ENCODE peak calls at places on chromosome 20, in nine cellular contexts. One of them, this sample, is unnamed. For H3K9me3, the result is how much of the 10 kb centered on the place peaks cover.

GRCh38 chr20:8194721-8195120 is 62.7 kb downstream of the PLCB1 start:
- DNase-seq in prostate gland: no peak
- DNase-seq in right cardiac atrium: no peak
- DNase-seq in psoas muscle: no peak
- DNase-seq in heart left ventricle: no peak
- DNase-seq in CD4-positive, alpha-beta T cell: no peak
- DNase-seq in CD4-positive, CD25-positive, alpha-beta regulatory T cell: no peak
- DNase-seq in H9: no peak
- DNase-seq in tibial artery: no peak
- DNase-seq in this sample: no peak

GRCh38 chr20:8535403-8536003 is 403.4 kb downstream of the PLCB1 start:
- DNase-seq in tibial artery: no peak
- DNase-seq in right cardiac atrium: no peak
- DNase-seq in H9: no peak
- DNase-seq in CD4-positive, CD25-positive, alpha-beta regulatory T cell: no peak
- DNase-seq in CD4-positive, alpha-beta T cell: no peak
- DNase-seq in psoas muscle: no peak
- DNase-seq in prostate gland: no peak
- DNase-seq in heart left ventricle: no peak
- DNase-seq in this sample: peak

GRCh38 chr20:22533823-22534751 is 50.3 kb downstream of the FOXA2 start:
- DNase-seq in right cardiac atrium: no peak
- DNase-seq in prostate gland: no peak
- DNase-seq in tibial artery: no peak
- DNase-seq in CD4-positive, CD25-positive, alpha-beta regulatory T cell: no peak
- DNase-seq in psoas muscle: no peak
- DNase-seq in CD4-positive, alpha-beta T cell: no peak
- DNase-seq in H9: no peak
- DNase-seq in heart left ventricle: no peak
- DNase-seq in this sample: no peak

GRCh38 chr20:37786043-37786442 is 92.2 kb downstream of the CTNNBL1 start:
- DNase-seq in heart left ventricle: no peak
- DNase-seq in psoas muscle: no peak
- DNase-seq in prostate gland: no peak
- DNase-seq in tibial artery: no peak
- DNase-seq in CD4-positive, alpha-beta T cell: no peak
- DNase-seq in CD4-positive, CD25-positive, alpha-beta regulatory T cell: no peak
- DNase-seq in right cardiac atrium: peak
- DNase-seq in H9: peak
- DNase-seq in this sample: no peak

GRCh38 chr20:38109657-38110524 is 55.2 kb downstream of the TGM2 start:
- DNase-seq in prostate gland: peak
- DNase-seq in tibial artery: peak
- DNase-seq in heart left ventricle: peak
- DNase-seq in psoas muscle: peak
- DNase-seq in right cardiac atrium: peak
- DNase-seq in CD4-positive, CD25-positive, alpha-beta regulatory T cell: no peak
- DNase-seq in H9: no peak
- DNase-seq in CD4-positive, alpha-beta T cell: no peak
- DNase-seq in this sample: no peak

GRCh38 chr20:58051367-58051766 is 177.1 kb downstream of the ANKRD60 start:
- DNase-seq in CD4-positive, alpha-beta T cell: no peak
- DNase-seq in tibial artery: no peak
- DNase-seq in H9: no peak
- DNase-seq in right cardiac atrium: no peak
- DNase-seq in heart left ventricle: no peak
- DNase-seq in prostate gland: no peak
- DNase-seq in psoas muscle: no peak
- DNase-seq in CD4-positive, CD25-positive, alpha-beta regulatory T cell: no peak
- DNase-seq in this sample: no peak

GRCh38 chr20:25044660-25045342 is 13.1 kb downstream of the ACSS1 start:
- DNase-seq in right cardiac atrium: peak
- DNase-seq in psoas muscle: peak
- DNase-seq in prostate gland: no peak
- DNase-seq in H9: no peak
- DNase-seq in heart left ventricle: peak
- DNase-seq in CD4-positive, alpha-beta T cell: no peak
- DNase-seq in CD4-positive, CD25-positive, alpha-beta regulatory T cell: no peak
- DNase-seq in tibial artery: peak
- DNase-seq in this sample: no peak

GRCh38 chr20:14860410-14860814 is 523.0 kb upstream of the FLRT3 start:
- DNase-seq in psoas muscle: no peak
- DNase-seq in tibial artery: no peak
- DNase-seq in CD4-positive, alpha-beta T cell: no peak
- DNase-seq in CD4-positive, CD25-positive, alpha-beta regulatory T cell: no peak
- DNase-seq in prostate gland: no peak
- DNase-seq in H9: peak
- DNase-seq in right cardiac atrium: no peak
- DNase-seq in heart left ventricle: no peak
- DNase-seq in this sample: no peak

GRCh38 chr20:33261465-33261864 is 21.5 kb upstream of the BPIFB1 start:
- DNase-seq in CD4-positive, alpha-beta T cell: no peak
- DNase-seq in prostate gland: no peak
- DNase-seq in H9: no peak
- DNase-seq in tibial artery: peak
- DNase-seq in heart left ventricle: no peak
- DNase-seq in CD4-positive, CD25-positive, alpha-beta regulatory T cell: no peak
- DNase-seq in right cardiac atrium: no peak
- DNase-seq in psoas muscle: no peak
- DNase-seq in this sample: no peak

GRCh38 chr20:63951398-63952209 is 4.6 kb downstream of the UCKL1 start:
- DNase-seq in H9: no peak
- DNase-seq in CD4-positive, CD25-positive, alpha-beta regulatory T cell: no peak
- DNase-seq in tibial artery: no peak
- DNase-seq in CD4-positive, alpha-beta T cell: no peak
- DNase-seq in heart left ventricle: no peak
- DNase-seq in psoas muscle: no peak
- DNase-seq in prostate gland: peak
- DNase-seq in right cardiac atrium: peak
- DNase-seq in this sample: no peak

GRCh38 chr20:33830371-33830770 is 19.2 kb downstream of the CHMP4B start:
- DNase-seq in tibial artery: no peak
- DNase-seq in psoas muscle: no peak
- DNase-seq in H9: no peak
- DNase-seq in CD4-positive, alpha-beta T cell: no peak
- DNase-seq in prostate gland: no peak
- DNase-seq in CD4-positive, CD25-positive, alpha-beta regulatory T cell: no peak
- DNase-seq in right cardiac atrium: no peak
- DNase-seq in heart left ventricle: no peak
- DNase-seq in this sample: no peak

GRCh38 chr20:23673209-23673608 is 15.6 kb downstream of the CST4 start:
- DNase-seq in prostate gland: no peak
- DNase-seq in CD4-positive, CD25-positive, alpha-beta regulatory T cell: no peak
- DNase-seq in right cardiac atrium: no peak
- DNase-seq in tibial artery: no peak
- DNase-seq in psoas muscle: no peak
- DNase-seq in CD4-positive, alpha-beta T cell: no peak
- DNase-seq in H9: no peak
- DNase-seq in heart left ventricle: no peak
- DNase-seq in this sample: no peak

GRCh38 chr20:10578607-10579006 is 95.2 kb downstream of the JAG1 start:
- DNase-seq in tibial artery: no peak
- DNase-seq in prostate gland: no peak
- DNase-seq in psoas muscle: no peak
- DNase-seq in right cardiac atrium: no peak
- DNase-seq in CD4-positive, alpha-beta T cell: no peak
- DNase-seq in heart left ventricle: no peak
- DNase-seq in CD4-positive, CD25-positive, alpha-beta regulatory T cell: no peak
- DNase-seq in H9: no peak
- DNase-seq in this sample: no peak

GRCh38 chr20:58432190-58432954 is 43.3 kb downstream of the VAPB start:
- DNase-seq in tibial artery: no peak
- DNase-seq in psoas muscle: no peak
- DNase-seq in right cardiac atrium: no peak
- DNase-seq in CD4-positive, alpha-beta T cell: no peak
- DNase-seq in heart left ventricle: no peak
- DNase-seq in CD4-positive, CD25-positive, alpha-beta regulatory T cell: no peak
- DNase-seq in H9: no peak
- DNase-seq in prostate gland: no peak
- DNase-seq in this sample: no peak

GRCh38 chr20:63978319-63979220 is 872 bp downstream of the SAMD10 start:
- DNase-seq in psoas muscle: peak
- DNase-seq in CD4-positive, alpha-beta T cell: peak
- DNase-seq in prostate gland: peak
- DNase-seq in tibial artery: peak
- DNase-seq in H9: peak
- DNase-seq in right cardiac atrium: peak
- DNase-seq in heart left ventricle: peak
- DNase-seq in CD4-positive, CD25-positive, alpha-beta regulatory T cell: peak
- DNase-seq in this sample: peak

DNA sequence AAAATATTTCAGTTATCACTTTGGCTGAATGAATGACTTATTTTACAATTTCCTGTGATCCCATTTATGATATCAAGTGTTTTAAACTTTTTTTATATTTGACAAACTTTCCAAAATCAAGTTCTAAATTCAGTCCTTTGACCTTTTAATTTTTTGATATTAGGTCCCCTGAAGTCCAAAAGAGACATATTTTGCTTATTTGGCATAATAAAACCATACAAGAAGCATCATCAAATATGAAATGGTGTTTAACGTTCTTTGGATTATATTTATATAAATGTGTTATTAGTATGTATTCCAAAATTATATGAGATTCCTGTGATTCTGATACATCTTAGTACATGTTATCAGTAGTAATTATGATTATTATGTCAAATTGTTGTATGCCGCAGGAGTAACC is 38.7 kb downstream of the ZNF133 start:
- DNase-seq in CD4-positive, CD25-positive, alpha-beta regulatory T cell: no peak
- DNase-seq in CD4-positive, alpha-beta T cell: no peak
- DNase-seq in psoas muscle: no peak
- DNase-seq in tibial artery: no peak
- DNase-seq in heart left ventricle: no peak
- DNase-seq in H9: no peak
- DNase-seq in prostate gland: no peak
- DNase-seq in right cardiac atrium: no peak
- DNase-seq in this sample: no peak
- H3K9me3 ChIP-seq in CD4-positive, CD25-positive, alpha-beta regulatory T cell: under half
- H3K9me3 ChIP-seq in CD4-positive, alpha-beta T cell: under half
- H3K9me3 ChIP-seq in psoas muscle: under half
- H3K9me3 ChIP-seq in tibial artery: under half
- H3K9me3 ChIP-seq in heart left ventricle: under half
- H3K9me3 ChIP-seq in H9: under half
- H3K9me3 ChIP-seq in prostate gland: under half
- H3K9me3 ChIP-seq in right cardiac atrium: under half
- H3K9me3 ChIP-seq in this sample: under half

DNA sequence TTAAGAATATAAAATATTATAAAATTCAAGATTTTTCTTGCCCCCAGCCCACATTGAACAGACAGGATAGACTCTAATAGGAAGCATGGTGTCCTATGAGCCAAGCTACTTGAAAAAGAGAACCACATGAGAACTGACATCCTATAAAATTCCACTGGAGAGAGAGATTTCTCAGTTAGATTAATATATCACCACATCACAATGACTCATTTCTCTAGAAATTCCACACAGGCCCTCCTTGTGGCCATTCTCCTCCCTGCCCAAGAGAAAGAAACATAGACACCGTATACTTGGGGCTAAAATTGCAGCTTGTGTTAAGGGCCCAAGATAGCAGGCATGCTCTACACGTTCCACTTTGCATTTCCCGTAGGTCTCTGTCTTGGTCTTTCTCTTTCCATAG is 481.4 kb downstream of the PTPRT start:
- DNase-seq in tibial artery: no peak
- DNase-seq in CD4-positive, alpha-beta T cell: no peak
- DNase-seq in prostate gland: no peak
- DNase-seq in heart left ventricle: no peak
- DNase-seq in CD4-positive, CD25-positive, alpha-beta regulatory T cell: no peak
- DNase-seq in psoas muscle: no peak
- DNase-seq in right cardiac atrium: no peak
- DNase-seq in H9: no peak
- DNase-seq in this sample: no peak
- H3K9me3 ChIP-seq in tibial artery: under half
- H3K9me3 ChIP-seq in CD4-positive, alpha-beta T cell: under half
- H3K9me3 ChIP-seq in prostate gland: under half
- H3K9me3 ChIP-seq in heart left ventricle: under half
- H3K9me3 ChIP-seq in CD4-positive, CD25-positive, alpha-beta regulatory T cell: under half
- H3K9me3 ChIP-seq in psoas muscle: under half
- H3K9me3 ChIP-seq in right cardiac atrium: under half
- H3K9me3 ChIP-seq in H9: under half
- H3K9me3 ChIP-seq in this sample: under half

GRCh38 chr20:711526-711925 is 35.9 kb upstream of the SCRT2 start:
- DNase-seq in psoas muscle: no peak
- DNase-seq in H9: peak
- DNase-seq in tibial artery: no peak
- DNase-seq in CD4-positive, CD25-positive, alpha-beta regulatory T cell: no peak
- DNase-seq in heart left ventricle: no peak
- DNase-seq in prostate gland: no peak
- DNase-seq in right cardiac atrium: no peak
- DNase-seq in CD4-positive, alpha-beta T cell: no peak
- DNase-seq in this sample: no peak
- H3K9me3 ChIP-seq in psoas muscle: under half
- H3K9me3 ChIP-seq in H9: under half
- H3K9me3 ChIP-seq in tibial artery: under half
- H3K9me3 ChIP-seq in CD4-positive, CD25-positive, alpha-beta regulatory T cell: under half
- H3K9me3 ChIP-seq in heart left ventricle: under half
- H3K9me3 ChIP-seq in prostate gland: under half
- H3K9me3 ChIP-seq in right cardiac atrium: under half
- H3K9me3 ChIP-seq in CD4-positive, alpha-beta T cell: under half
- H3K9me3 ChIP-seq in this sample: under half

GRCh38 chr20:16240355-16240754 is 332.9 kb downstream of the KIF16B start:
- DNase-seq in heart left ventricle: no peak
- DNase-seq in CD4-positive, CD25-positive, alpha-beta regulatory T cell: no peak
- DNase-seq in H9: no peak
- DNase-seq in prostate gland: no peak
- DNase-seq in tibial artery: no peak
- DNase-seq in psoas muscle: no peak
- DNase-seq in right cardiac atrium: no peak
- DNase-seq in CD4-positive, alpha-beta T cell: no peak
- DNase-seq in this sample: no peak

GRCh38 chr20:16241911-16242310 is 331.3 kb downstream of the KIF16B start:
- DNase-seq in CD4-positive, CD25-positive, alpha-beta regulatory T cell: no peak
- DNase-seq in CD4-positive, alpha-beta T cell: no peak
- DNase-seq in tibial artery: no peak
- DNase-seq in H9: no peak
- DNase-seq in right cardiac atrium: no peak
- DNase-seq in prostate gland: no peak
- DNase-seq in psoas muscle: no peak
- DNase-seq in heart left ventricle: no peak
- DNase-seq in this sample: no peak

GRCh38 chr20:16236589-16237241 is 336.5 kb downstream of the KIF16B start:
- DNase-seq in psoas muscle: no peak
- DNase-seq in CD4-positive, CD25-positive, alpha-beta regulatory T cell: no peak
- DNase-seq in tibial artery: no peak
- DNase-seq in H9: no peak
- DNase-seq in CD4-positive, alpha-beta T cell: no peak
- DNase-seq in prostate gland: no peak
- DNase-seq in right cardiac atrium: no peak
- DNase-seq in heart left ventricle: no peak
- DNase-seq in this sample: peak
- H3K9me3 ChIP-seq in psoas muscle: under half
- H3K9me3 ChIP-seq in CD4-positive, CD25-positive, alpha-beta regulatory T cell: under half
- H3K9me3 ChIP-seq in tibial artery: under half
- H3K9me3 ChIP-seq in H9: under half
- H3K9me3 ChIP-seq in CD4-positive, alpha-beta T cell: under half
- H3K9me3 ChIP-seq in prostate gland: under half
- H3K9me3 ChIP-seq in right cardiac atrium: under half
- H3K9me3 ChIP-seq in heart left ventricle: under half
- H3K9me3 ChIP-seq in this sample: under half

This sample was measured in HAP-1.